ENCODE peak calls at places on chromosomes 3 and 15, in seven cellular contexts. One of them, this sample, is unnamed.

GRCh38 chr15:31397851-31398661 is 71.4 kb downstream of the KLF13 start:
- DNase-seq in fibroblast of lung: no peak
- DNase-seq in DND-41: no peak
- DNase-seq in A549: no peak
- DNase-seq in OCI-LY7: no peak
- DNase-seq in PC-9: no peak
- DNase-seq in astrocyte: no peak
- DNase-seq in this sample: no peak

GRCh38 chr15:64507293-64507802 is 47.0 kb downstream of the ZNF609 start:
- DNase-seq in fibroblast of lung: peak; percentile 95
- DNase-seq in DND-41: peak; percentile 64
- DNase-seq in A549: no peak
- DNase-seq in OCI-LY7: peak; percentile 62
- DNase-seq in PC-9: peak; percentile 53
- DNase-seq in astrocyte: peak; percentile 93
- DNase-seq in this sample: no peak

GRCh38 chr15:92968926-92969664 is 69.0 kb downstream of the CHD2 start:
- DNase-seq in fibroblast of lung: no peak
- DNase-seq in DND-41: no peak
- DNase-seq in A549: no peak
- DNase-seq in OCI-LY7: no peak
- DNase-seq in PC-9: no peak
- DNase-seq in astrocyte: no peak
- DNase-seq in this sample: no peak

GRCh38 chr3:67405193-67405592 is 249.2 kb downstream of the SUCLG2 start:
- DNase-seq in fibroblast of lung: no peak
- DNase-seq in DND-41: no peak
- DNase-seq in A549: no peak
- DNase-seq in OCI-LY7: no peak
- DNase-seq in PC-9: no peak
- DNase-seq in astrocyte: no peak
- DNase-seq in this sample: no peak

GRCh38 chr3:160801386-160802118 is 45.5 kb downstream of the PPM1L start:
- DNase-seq in fibroblast of lung: peak; percentile 10
- DNase-seq in DND-41: no peak
- DNase-seq in A549: no peak
- DNase-seq in OCI-LY7: no peak
- DNase-seq in PC-9: no peak
- DNase-seq in astrocyte: no peak
- DNase-seq in this sample: no peak

GRCh38 chr3:32655167-32655566 is 29.8 kb upstream of the CNOT10 start:
- DNase-seq in fibroblast of lung: no peak
- DNase-seq in DND-41: no peak
- DNase-seq in A549: no peak
- DNase-seq in OCI-LY7: no peak
- DNase-seq in PC-9: no peak
- DNase-seq in astrocyte: no peak
- DNase-seq in this sample: no peak

GRCh38 chr3:71254251-71254650 is 329.3 kb downstream of the FOXP1 start:
- DNase-seq in fibroblast of lung: no peak
- DNase-seq in DND-41: no peak
- DNase-seq in A549: no peak
- DNase-seq in OCI-LY7: no peak
- DNase-seq in PC-9: no peak
- DNase-seq in astrocyte: peak; percentile 32
- DNase-seq in this sample: no peak

GRCh38 chr3:52392216-52392930 is 52.5 kb downstream of the SEMA3G start:
- DNase-seq in fibroblast of lung: no peak
- DNase-seq in DND-41: no peak
- DNase-seq in A549: no peak
- DNase-seq in OCI-LY7: no peak
- DNase-seq in PC-9: no peak
- DNase-seq in astrocyte: no peak
- DNase-seq in this sample: no peak

GRCh38 chr3:39383190-39383912 is at the start of gene SLC25A38:
- DNase-seq in fibroblast of lung: peak; percentile 88
- DNase-seq in DND-41: peak; percentile 88
- DNase-seq in A549: peak; percentile 95
- DNase-seq in OCI-LY7: peak; percentile 92
- DNase-seq in PC-9: peak; percentile 79
- DNase-seq in astrocyte: peak; percentile 79
- DNase-seq in this sample: no peak

GRCh38 chr3:50562866-50563265 is 4.7 kb downstream of the C3orf18 start:
- DNase-seq in fibroblast of lung: peak; percentile 62
- DNase-seq in DND-41: no peak
- DNase-seq in A549: no peak
- DNase-seq in OCI-LY7: no peak
- DNase-seq in PC-9: no peak
- DNase-seq in astrocyte: peak; percentile 50
- DNase-seq in this sample: no peak

GRCh38 chr15:63905131-63905530 is 71.4 kb upstream of the HERC1 start:
- DNase-seq in fibroblast of lung: no peak
- DNase-seq in DND-41: no peak
- DNase-seq in A549: no peak
- DNase-seq in OCI-LY7: no peak
- DNase-seq in PC-9: no peak
- DNase-seq in astrocyte: no peak
- DNase-seq in this sample: no peak

GRCh38 chr3:63593779-63594178 is 58.7 kb upstream of the SNTN start:
- DNase-seq in fibroblast of lung: no peak
- DNase-seq in DND-41: no peak
- DNase-seq in A549: no peak
- DNase-seq in OCI-LY7: no peak
- DNase-seq in PC-9: no peak
- DNase-seq in astrocyte: no peak
- DNase-seq in this sample: no peak

GRCh38 chr3:63582943-63583500 is 69.5 kb upstream of the SNTN start:
- DNase-seq in fibroblast of lung: no peak
- DNase-seq in DND-41: no peak
- DNase-seq in A549: no peak
- DNase-seq in OCI-LY7: no peak
- DNase-seq in PC-9: peak; percentile 44
- DNase-seq in astrocyte: no peak
- DNase-seq in this sample: no peak

GRCh38 chr3:63585927-63586326 is 66.5 kb upstream of the SNTN start:
- DNase-seq in fibroblast of lung: no peak
- DNase-seq in DND-41: no peak
- DNase-seq in A549: no peak
- DNase-seq in OCI-LY7: no peak
- DNase-seq in PC-9: no peak
- DNase-seq in astrocyte: no peak
- DNase-seq in this sample: no peak

GRCh38 chr3:63588897-63589296 is 63.6 kb upstream of the SNTN start:
- DNase-seq in fibroblast of lung: no peak
- DNase-seq in DND-41: no peak
- DNase-seq in A549: no peak
- DNase-seq in OCI-LY7: no peak
- DNase-seq in PC-9: no peak
- DNase-seq in astrocyte: no peak
- DNase-seq in this sample: no peak
- TF ChIP-seq CTCF in fibroblast of lung: no peak
- TF ChIP-seq CTCF in DND-41: peak; percentile 19
- TF ChIP-seq CTCF in A549: no peak
- TF ChIP-seq CTCF in OCI-LY7: peak; percentile 46
- TF ChIP-seq CTCF in PC-9: no peak
- TF ChIP-seq CTCF in astrocyte: no peak
- TF ChIP-seq CTCF in this sample: no peak

GRCh38 chr15:33934896-33935295 is 33.4 kb upstream of the CHRM5 start:
- DNase-seq in fibroblast of lung: peak; percentile 46
- DNase-seq in DND-41: no peak
- DNase-seq in A549: no peak
- DNase-seq in OCI-LY7: no peak
- DNase-seq in PC-9: no peak
- DNase-seq in astrocyte: peak; percentile 26
- DNase-seq in this sample: no peak
- H3K4me2 ChIP-seq in fibroblast of lung: no peak overlapping the region
- H3K4me2 ChIP-seq in DND-41: no peak overlapping the region
- H3K4me2 ChIP-seq in A549: no peak overlapping the region
- H3K4me2 ChIP-seq in OCI-LY7: no peak overlapping the region
- H3K4me2 ChIP-seq in PC-9: no peak overlapping the region
- H3K4me2 ChIP-seq in astrocyte: no peak overlapping the region
- H3K4me2 ChIP-seq in this sample: no peak overlapping the region

GRCh38 chr3:72798552-72799195 is 49.6 kb downstream of the SHQ1 start:
- DNase-seq in fibroblast of lung: peak; percentile 7
- DNase-seq in DND-41: no peak
- DNase-seq in A549: no peak
- DNase-seq in OCI-LY7: no peak
- DNase-seq in PC-9: no peak
- DNase-seq in astrocyte: no peak
- DNase-seq in this sample: no peak
- TF ChIP-seq CTCF in fibroblast of lung: no peak
- TF ChIP-seq CTCF in DND-41: no peak
- TF ChIP-seq CTCF in A549: no peak
- TF ChIP-seq CTCF in OCI-LY7: no peak
- TF ChIP-seq CTCF in PC-9: no peak
- TF ChIP-seq CTCF in astrocyte: no peak
- TF ChIP-seq CTCF in this sample: no peak

DNA sequence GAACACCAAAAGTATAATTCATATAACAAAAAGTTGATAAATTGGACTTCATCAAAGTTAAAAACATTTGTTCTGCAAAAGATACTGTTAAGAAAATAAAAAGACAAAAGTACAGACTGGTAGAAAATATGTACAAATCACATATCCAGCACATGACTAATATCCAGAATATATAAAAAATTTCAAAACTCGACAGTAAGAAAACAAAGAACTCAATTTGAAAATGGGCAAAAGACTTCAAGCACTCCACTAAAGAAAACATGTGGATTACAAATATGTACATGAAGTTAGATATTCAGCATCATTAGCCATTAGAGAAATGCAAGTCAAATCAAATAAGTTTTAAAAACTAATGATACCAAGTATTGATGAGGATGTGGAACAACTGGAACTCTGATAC is 6.7 kb downstream of the GK5 start:
- DNase-seq in fibroblast of lung: no peak
- DNase-seq in DND-41: no peak
- DNase-seq in A549: no peak
- DNase-seq in OCI-LY7: no peak
- DNase-seq in PC-9: no peak
- DNase-seq in astrocyte: peak; percentile 2
- DNase-seq in this sample: no peak
- H3K4me2 ChIP-seq in fibroblast of lung: no peak overlapping the region
- H3K4me2 ChIP-seq in DND-41: no peak overlapping the region
- H3K4me2 ChIP-seq in A549: no peak overlapping the region
- H3K4me2 ChIP-seq in OCI-LY7: no peak overlapping the region
- H3K4me2 ChIP-seq in PC-9: no peak overlapping the region
- H3K4me2 ChIP-seq in astrocyte: peak overlapping the region; percentile 21
- H3K4me2 ChIP-seq in this sample: no peak overlapping the region

GRCh38 chr3:131026321-131027151 is at the start of the genes ASTE1 and NEK11:
- DNase-seq in fibroblast of lung: peak; percentile 83
- DNase-seq in DND-41: peak; percentile 90
- DNase-seq in A549: peak; percentile 58
- DNase-seq in OCI-LY7: peak; percentile 86
- DNase-seq in PC-9: peak; percentile 77
- DNase-seq in astrocyte: peak; percentile 71
- DNase-seq in this sample: peak; percentile 13
- TF ChIP-seq CTCF in fibroblast of lung: no peak
- TF ChIP-seq CTCF in DND-41: no peak
- TF ChIP-seq CTCF in A549: no peak
- TF ChIP-seq CTCF in OCI-LY7: no peak
- TF ChIP-seq CTCF in PC-9: no peak
- TF ChIP-seq CTCF in astrocyte: no peak
- TF ChIP-seq CTCF in this sample: no peak

GRCh38 chr3:58350627-58351013 is 17.9 kb downstream of the PXK start:
- DNase-seq in fibroblast of lung: peak; percentile 45
- DNase-seq in DND-41: no peak
- DNase-seq in A549: no peak
- DNase-seq in OCI-LY7: no peak
- DNase-seq in PC-9: peak; percentile 40
- DNase-seq in astrocyte: peak; percentile 33
- DNase-seq in this sample: no peak
- H3K4me2 ChIP-seq in fibroblast of lung: no peak overlapping the region
- H3K4me2 ChIP-seq in DND-41: peak overlapping the region; percentile 53
- H3K4me2 ChIP-seq in A549: no peak overlapping the region
- H3K4me2 ChIP-seq in OCI-LY7: peak overlapping the region; percentile 85
- H3K4me2 ChIP-seq in PC-9: peak overlapping the region; percentile 48
- H3K4me2 ChIP-seq in astrocyte: no peak overlapping the region
- H3K4me2 ChIP-seq in this sample: no peak overlapping the region

GRCh38 chr15:75451674-75452363 is at the start of gene SIN3A:
- DNase-seq in fibroblast of lung: peak; percentile 100
- DNase-seq in DND-41: peak; percentile 99
- DNase-seq in A549: peak; percentile 96
- DNase-seq in OCI-LY7: peak; percentile 100
- DNase-seq in PC-9: peak; percentile 100
- DNase-seq in astrocyte: peak; percentile 100
- DNase-seq in this sample: peak; percentile 100

GRCh38 chr15:75452364-75452967 is 976 bp upstream of the SIN3A start:
- DNase-seq in fibroblast of lung: peak; percentile 73
- DNase-seq in DND-41: peak; percentile 83
- DNase-seq in A549: peak; percentile 88
- DNase-seq in OCI-LY7: peak; percentile 89
- DNase-seq in PC-9: peak; percentile 66
- DNase-seq in astrocyte: peak; percentile 56
- DNase-seq in this sample: no peak

GRCh38 chr15:75453703-75454470 is 2.4 kb upstream of the SIN3A start:
- DNase-seq in fibroblast of lung: peak; percentile 100
- DNase-seq in DND-41: peak; percentile 98
- DNase-seq in A549: peak; percentile 99
- DNase-seq in OCI-LY7: peak; percentile 100
- DNase-seq in PC-9: peak; percentile 98
- DNase-seq in astrocyte: peak; percentile 99
- DNase-seq in this sample: peak; percentile 99

GRCh38 chr15:75454471-75455418 is 3.3 kb upstream of the SIN3A start:
- DNase-seq in fibroblast of lung: peak; percentile 60
- DNase-seq in DND-41: peak; percentile 80
- DNase-seq in A549: peak; percentile 71
- DNase-seq in OCI-LY7: peak; percentile 77
- DNase-seq in PC-9: no peak
- DNase-seq in astrocyte: no peak
- DNase-seq in this sample: no peak

GRCh38 chr15:75452968-75453702 is 1.6 kb upstream of the SIN3A start:
- DNase-seq in fibroblast of lung: peak; percentile 33
- DNase-seq in DND-41: peak; percentile 60
- DNase-seq in A549: peak; percentile 25
- DNase-seq in OCI-LY7: peak; percentile 78
- DNase-seq in PC-9: peak; percentile 41
- DNase-seq in astrocyte: peak; percentile 10
- DNase-seq in this sample: no peak
- TF ChIP-seq CTCF in fibroblast of lung: no peak
- TF ChIP-seq CTCF in DND-41: peak; percentile 62
- TF ChIP-seq CTCF in A549: peak; percentile 44
- TF ChIP-seq CTCF in OCI-LY7: peak; percentile 81
- TF ChIP-seq CTCF in PC-9: no peak
- TF ChIP-seq CTCF in astrocyte: peak; percentile 18
- TF ChIP-seq CTCF in this sample: no peak